ENCODE peak calls at places on chromosome 2, in ten cellular contexts. B is astrocyte of the cerebellum, R is lung, V is cardiac fibroblast, K is testis, J is body of pancreas, N is AG10803, F is A549, I is HepG2, Z is fibroblast of mammary gland. T is an unnamed sample.

GRCh38 chr2:133605031-133605773 is 36.9 kb upstream of the NCKAP5 start:
- DNase-seq in B (no peak), R (no peak), V (peak), K (no peak), J (no peak), N (no peak), F (no peak), I (no peak), Z (no peak), T (no peak)

GRCh38 chr2:32812316-32812715 is 134.4 kb upstream of the LTBP1 start:
- DNase-seq in B (no peak), R (no peak), V (peak), K (no peak), J (no peak), N (peak), F (no peak), I (no peak), Z (no peak), T (peak)

GRCh38 chr2:101173707-101174295 is 22.6 kb upstream of the TBC1D8 start:
- DNase-seq in B (no peak), R (peak), V (peak), K (no peak), J (peak), N (no peak), F (no peak), I (no peak), Z (no peak), T (no peak)

GRCh38 chr2:191302459-191303155 is 57.4 kb downstream of the MYO1B start:
- DNase-seq in B (no peak), R (no peak), V (no peak), K (no peak), J (no peak), N (no peak), F (peak), I (peak), Z (peak), T (no peak)

GRCh38 chr2:85137131-85137530 is 3.9 kb downstream of the TCF7L1 start:
- DNase-seq in B (no peak), R (no peak), V (no peak), K (no peak), J (no peak), N (no peak), F (no peak), I (no peak), Z (no peak), T (no peak)

GRCh38 chr2:40204268-40204667 is 247.6 kb downstream of the SLC8A1 start:
- DNase-seq in B (peak), R (no peak), V (peak), K (no peak), J (no peak), N (peak), F (no peak), I (no peak), Z (peak), T (no peak)

GRCh38 chr2:106065268-106065982 is 128.7 kb downstream of the UXS1 start:
- DNase-seq in B (no peak), R (peak), V (no peak), K (peak), J (peak), N (no peak), F (no peak), I (no peak), Z (no peak), T (no peak)

GRCh38 chr2:135212757-135213156 is 160.7 kb downstream of the RAB3GAP1 start:
- DNase-seq in B (peak), R (no peak), V (no peak), K (no peak), J (no peak), N (no peak), F (no peak), I (no peak), Z (peak), T (peak)

GRCh38 chr2:162333968-162334367 is 10.0 kb upstream of the GCA start:
- DNase-seq in B (no peak), R (no peak), V (peak), K (peak), J (peak), N (peak), F (no peak), I (peak), Z (peak), T (peak)

GRCh38 chr2:234911271-234911670 is 40.5 kb upstream of the SH3BP4 start:
- DNase-seq in B (peak), R (no peak), V (peak), K (no peak), J (no peak), N (peak), F (no peak), I (no peak), Z (peak), T (peak)

GRCh38 chr2:235024951-235025773 is 73.3 kb downstream of the SH3BP4 start:
- DNase-seq in B (no peak), R (no peak), V (no peak), K (no peak), J (no peak), N (peak), F (no peak), I (no peak), Z (no peak), T (no peak)

GRCh38 chr2:84970956-84971798 is at the start of gene KCMF1:
- DNase-seq in B (no peak), R (peak), V (peak), K (peak), J (peak), N (peak), F (no peak), I (no peak), Z (peak), T (peak)

GRCh38 chr2:217986256-217986961 is 16.4 kb downstream of the TNS1 start:
- DNase-seq in B (no peak), R (no peak), V (no peak), K (no peak), J (no peak), N (no peak), F (no peak), I (no peak), Z (no peak), T (no peak)

GRCh38 chr2:99998981-99999380 is 143.4 kb downstream of the AFF3 start:
- DNase-seq in B (no peak), R (no peak), V (no peak), K (no peak), J (no peak), N (no peak), F (no peak), I (no peak), Z (no peak), T (no peak)

GRCh38 chr2:1219901-1220691 is 193.2 kb upstream of the TPO start:
- DNase-seq in B (peak), R (no peak), V (peak), K (no peak), J (no peak), N (peak), F (no peak), I (no peak), Z (no peak), T (no peak)

GRCh38 chr2:96452054-96452453 is 53.1 kb downstream of the NEURL3 start:
- DNase-seq in B (no peak), R (no peak), V (no peak), K (no peak), J (no peak), N (no peak), F (no peak), I (no peak), Z (no peak), T (no peak)

GRCh38 chr2:102245266-102246151 is 58.7 kb downstream of the IL1RL2 start:
- DNase-seq in B (peak), R (no peak), V (peak), K (no peak), J (no peak), N (peak), F (no peak), I (no peak), Z (peak), T (peak)
- TF ChIP-seq CTCF in B (no peak), R (no peak), V (peak), K (no peak), J (no peak), N (peak), F (no peak), I (peak), Z (peak), T (peak)

GRCh38 chr2:71891719-71892118 is 255.9 kb downstream of the CYP26B1 start:
- DNase-seq in B (no peak), R (no peak), V (no peak), K (no peak), J (no peak), N (no peak), F (no peak), I (no peak), Z (no peak), T (no peak)
- H3K4me3 ChIP-seq in B (no peak), R (no peak), V (no peak), K (no peak), J (no peak), N (no peak), F (no peak), I (no peak), Z (no peak), T (no peak)

GRCh38 chr2:36277876-36278523 is 77.6 kb upstream of the CRIM1 start:
- DNase-seq in B (no peak), R (no peak), V (no peak), K (no peak), J (no peak), N (no peak), F (no peak), I (no peak), Z (no peak), T (no peak)

GRCh38 chr2:36277146-36277808 is 78.3 kb upstream of the CRIM1 start:
- DNase-seq in B (peak), R (no peak), V (peak), K (no peak), J (no peak), N (peak), F (no peak), I (no peak), Z (peak), T (peak)
- TF ChIP-seq CTCF in B (no peak), R (no peak), V (no peak), K (no peak), J (no peak), N (no peak), F (no peak), I (no peak), Z (no peak), T (no peak)

DNA sequence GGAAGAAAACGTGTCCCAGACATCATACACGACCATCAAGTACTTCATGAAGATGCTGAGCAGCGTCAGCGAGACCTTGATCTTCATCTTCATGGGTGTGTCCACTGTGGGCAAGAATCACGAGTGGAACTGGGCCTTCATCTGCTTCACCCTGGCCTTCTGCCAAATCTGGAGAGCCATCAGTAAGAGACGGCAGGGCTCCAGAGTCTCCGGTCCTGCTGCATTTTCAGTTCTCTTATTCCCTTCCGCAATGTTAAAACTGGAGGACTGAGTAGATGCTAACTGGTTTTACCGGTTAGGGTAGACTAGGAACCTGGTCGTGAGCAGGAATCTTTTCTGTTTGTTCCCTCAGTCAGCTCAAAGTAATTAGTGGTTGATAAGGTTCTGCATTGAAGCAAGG is 32.3 kb downstream of the SLC9A4 start:
- DNase-seq in B (no peak), R (peak), V (no peak), K (no peak), J (peak), N (no peak), F (no peak), I (no peak), Z (no peak), T (no peak)
- H3K4me3 ChIP-seq in B (no peak), R (no peak), V (no peak), K (no peak), J (no peak), N (no peak), F (no peak), I (no peak), Z (no peak), T (no peak)